ENCODE peak calls at places on chromosomes 11 and 22, in six cellular contexts. K is brain microvascular endothelial cell; H is stimulated activated CD4-positive, alpha-beta T cell treated with anti-CD3 and anti-CD28 coated beads, Interleukin-1b, Interleukin-23, amount 100 ng/mL, for 1 hour; V is RWPE2; E is BE2C; P is stimulated activated CD8-positive, alpha-beta memory T cell treated with anti-CD3 and anti-CD28 coated beads, Interleukin-7, amount 100 ng/mL, for 48 hours. U is an unnamed sample.

GRCh38 chr11:13384837-13385417 is 78.1 kb downstream of the BTBD10 start:
- DNase-seq in K (peak), V (no peak), E (peak), P (no peak), H (no peak), U (peak)

GRCh38 chr22:42080287-42080686 is 787 bp downstream of the SMDT1 start:
- DNase-seq in P (no peak), E (peak), V (no peak), K (peak), H (no peak), U (peak)

GRCh38 chr11:86140334-86140733 is 71.5 kb upstream of the PICALM start:
- DNase-seq in K (no peak), H (no peak), V (no peak), P (no peak), E (no peak), U (no peak)

GRCh38 chr11:114284021-114284420 is 12.2 kb upstream of the NNMT start:
- DNase-seq in E (no peak), V (no peak), H (no peak), P (no peak), K (no peak), U (no peak)

GRCh38 chr11:12449961-12450715 is 72.8 kb downstream of the PARVA start:
- DNase-seq in K (no peak), P (no peak), E (no peak), V (no peak), H (no peak), U (peak)

GRCh38 chr11:24234822-24235508 is 261.9 kb upstream of the LUZP2 start:
- DNase-seq in V (no peak), K (peak), E (peak), P (no peak), H (no peak), U (peak)

GRCh38 chr22:32744560-32744959 is 56.9 kb upstream of the TIMP3 start:
- DNase-seq in E (no peak), V (no peak), H (no peak), P (no peak), K (no peak), U (no peak)

GRCh38 chr22:19634206-19634536 is 80.1 kb upstream of the SEPTIN5 start:
- DNase-seq in V (no peak), K (no peak), H (no peak), P (no peak), E (no peak), U (no peak)

GRCh38 chr11:117930668-117931330 is 1.6 kb upstream of the TMPRSS13 start:
- DNase-seq in V (no peak), P (no peak), H (no peak), E (no peak), K (no peak), U (no peak)

GRCh38 chr11:83583953-83584352 is 297.8 kb upstream of the CCDC90B start:
- DNase-seq in P (no peak), K (peak), H (no peak), E (no peak), V (no peak), U (peak)

GRCh38 chr11:123461164-123461563 is 31.1 kb downstream of the GRAMD1B start:
- DNase-seq in K (no peak), P (no peak), H (no peak), E (peak), V (no peak), U (no peak)

GRCh38 chr22:41902932-41903421 is 11.9 kb downstream of the SHISA8 start:
- DNase-seq in V (no peak), P (no peak), K (no peak), H (no peak), E (no peak), U (no peak)

GRCh38 chr22:45572444-45572843 is 69.8 kb downstream of the FBLN1 start:
- DNase-seq in V (no peak), K (no peak), H (no peak), E (no peak), P (no peak), U (peak)

GRCh38 chr11:61699737-61700160 is 19.6 kb downstream of the DAGLA start:
- DNase-seq in P (no peak), H (no peak), V (no peak), E (no peak), K (no peak), U (no peak)

GRCh38 chr11:59273008-59273841 is 60.5 kb upstream of the MPEG1 start:
- DNase-seq in E (no peak), P (no peak), V (no peak), K (no peak), H (no peak), U (no peak)

GRCh38 chr22:27424319-27424718 is 377.2 kb downstream of the MN1 start:
- DNase-seq in V (no peak), E (no peak), K (peak), H (no peak), P (no peak), U (peak)

GRCh38 chr22:44368611-44369010 is 55.9 kb upstream of the SHISAL1 start:
- DNase-seq in H (no peak), P (no peak), V (peak), K (no peak), E (peak), U (no peak)

GRCh38 chr11:66466225-66467033 is at the start of gene PELI3:
- DNase-seq in E (peak), K (peak), H (peak), V (no peak), P (peak), U (peak)

GRCh38 chr11:65434057-65434666 is 11.6 kb downstream of the NEAT1 start:
- DNase-seq in V (no peak), K (no peak), H (no peak), E (no peak), P (no peak), U (peak)

GRCh38 chr22:24555160-24555495 is 190 bp upstream of the GUCD1 start:
- DNase-seq in K (peak), V (peak), E (peak), H (peak), P (peak), U (peak)

GRCh38 chr22:37907036-37907954 is 1.2 kb downstream of the MICALL1 start:
- DNase-seq in P (no peak), H (no peak), V (no peak), E (no peak), K (no peak), U (no peak)

GRCh38 chr22:41596776-41597634 is 7.4 kb upstream of the PMM1 start:
- DNase-seq in V (no peak), H (no peak), E (peak), K (peak), P (no peak), U (peak)

GRCh38 chr11:117814766-117815261 is 9.7 kb downstream of the FXYD2 start:
- DNase-seq in K (no peak), V (no peak), P (peak), E (peak), H (no peak), U (no peak)

GRCh38 chr11:73566977-73567755 is 30.7 kb downstream of the FAM168A start:
- DNase-seq in E (no peak), V (no peak), H (no peak), K (peak), P (no peak), U (no peak)

GRCh38 chr11:113623114-113623513 is 83.0 kb downstream of the TMPRSS5 start:
- DNase-seq in V (no peak), P (no peak), E (no peak), H (no peak), K (peak), U (peak)

GRCh38 chr22:34696557-34696956 is 369.4 kb upstream of the ISX start:
- DNase-seq in H (no peak), P (no peak), K (no peak), E (no peak), V (no peak), U (no peak)

GRCh38 chr22:40593460-40594273 is 42.9 kb downstream of the MRTFA start:
- DNase-seq in H (no peak), K (no peak), P (no peak), E (no peak), V (no peak), U (no peak)

GRCh38 chr11:63993100-63993499 is 6.9 kb downstream of the OTUB1 start:
- DNase-seq in E (no peak), P (no peak), K (no peak), H (no peak), V (no peak), U (no peak)

GRCh38 chr11:72569966-72570892 is 104.0 kb downstream of the PDE2A start:
- DNase-seq in E (no peak), K (peak), H (no peak), V (no peak), P (no peak), U (peak)

GRCh38 chr11:36631704-36632287 is 33.8 kb upstream of the RAG2 start:
- DNase-seq in K (no peak), H (no peak), E (no peak), P (no peak), V (no peak), U (no peak)

GRCh38 chr11:72067676-72068075 is 12.7 kb downstream of the NUMA1 start:
- DNase-seq in E (no peak), P (no peak), K (no peak), H (no peak), V (no peak), U (no peak)

GRCh38 chr11:94997437-94997836 is 23.9 kb downstream of the KDM4D start:
- DNase-seq in H (no peak), E (no peak), K (no peak), P (no peak), V (no peak), U (no peak)

GRCh38 chr11:92739020-92739419 is 230.4 kb upstream of the MTNR1B start:
- DNase-seq in H (no peak), V (no peak), E (no peak), P (no peak), K (peak), U (peak)

U was measured in fibroblast of lung.